ENCODE peak calls at places on chromosomes 2 and 18, in four cellular contexts. One of them, this sample, is unnamed.
A peak's percentile ranks its signal among the peaks of the same experiment; 100 is the strongest.

GRCh38 chr2:229243880-229244560 is 27.1 kb downstream of the PID1 start:
- DNase-seq in stimulated activated CD8-positive, alpha-beta memory T cell treated with anti-CD3 and anti-CD28 coated beads, Interleukin-2, amount 100 ng/mL, for 1 hour: no peak
- DNase-seq in stimulated activated CD4-positive, alpha-beta T cell treated with anti-CD3 and anti-CD28 coated beads, TNF-alpha, amount 100 ng/mL, for 4 hours: no peak
- DNase-seq in right cardiac atrium: no peak
- DNase-seq in this sample: no peak

GRCh38 chr18:489244-490023 is 11.1 kb downstream of the COLEC12 start:
- DNase-seq in stimulated activated CD8-positive, alpha-beta memory T cell treated with anti-CD3 and anti-CD28 coated beads, Interleukin-2, amount 100 ng/mL, for 1 hour: no peak
- DNase-seq in stimulated activated CD4-positive, alpha-beta T cell treated with anti-CD3 and anti-CD28 coated beads, TNF-alpha, amount 100 ng/mL, for 4 hours: no peak
- DNase-seq in right cardiac atrium: no peak
- DNase-seq in this sample: no peak

GRCh38 chr18:42937434-42937833 is 178.1 kb downstream of the RIT2 start:
- DNase-seq in stimulated activated CD8-positive, alpha-beta memory T cell treated with anti-CD3 and anti-CD28 coated beads, Interleukin-2, amount 100 ng/mL, for 1 hour: no peak
- DNase-seq in stimulated activated CD4-positive, alpha-beta T cell treated with anti-CD3 and anti-CD28 coated beads, TNF-alpha, amount 100 ng/mL, for 4 hours: no peak
- DNase-seq in right cardiac atrium: no peak
- DNase-seq in this sample: no peak

GRCh38 chr18:79930020-79930642 is 21.3 kb downstream of the SLC66A2 start:
- DNase-seq in stimulated activated CD8-positive, alpha-beta memory T cell treated with anti-CD3 and anti-CD28 coated beads, Interleukin-2, amount 100 ng/mL, for 1 hour: no peak
- DNase-seq in stimulated activated CD4-positive, alpha-beta T cell treated with anti-CD3 and anti-CD28 coated beads, TNF-alpha, amount 100 ng/mL, for 4 hours: no peak
- DNase-seq in right cardiac atrium: no peak
- DNase-seq in this sample: no peak

GRCh38 chr18:57898506-57899124 is 95.5 kb upstream of the ATP8B1 start:
- DNase-seq in stimulated activated CD8-positive, alpha-beta memory T cell treated with anti-CD3 and anti-CD28 coated beads, Interleukin-2, amount 100 ng/mL, for 1 hour: no peak
- DNase-seq in stimulated activated CD4-positive, alpha-beta T cell treated with anti-CD3 and anti-CD28 coated beads, TNF-alpha, amount 100 ng/mL, for 4 hours: no peak
- DNase-seq in right cardiac atrium: no peak
- DNase-seq in this sample: no peak

GRCh38 chr2:96962567-96963203 is 23.7 kb downstream of the FAM178B start:
- DNase-seq in stimulated activated CD8-positive, alpha-beta memory T cell treated with anti-CD3 and anti-CD28 coated beads, Interleukin-2, amount 100 ng/mL, for 1 hour: peak; percentile 60
- DNase-seq in stimulated activated CD4-positive, alpha-beta T cell treated with anti-CD3 and anti-CD28 coated beads, TNF-alpha, amount 100 ng/mL, for 4 hours: peak; percentile 30
- DNase-seq in right cardiac atrium: no peak
- DNase-seq in this sample: no peak

GRCh38 chr2:6177796-6178195 is 485.6 kb downstream of the SOX11 start:
- DNase-seq in stimulated activated CD8-positive, alpha-beta memory T cell treated with anti-CD3 and anti-CD28 coated beads, Interleukin-2, amount 100 ng/mL, for 1 hour: no peak
- DNase-seq in stimulated activated CD4-positive, alpha-beta T cell treated with anti-CD3 and anti-CD28 coated beads, TNF-alpha, amount 100 ng/mL, for 4 hours: no peak
- DNase-seq in right cardiac atrium: no peak
- DNase-seq in this sample: no peak

GRCh38 chr2:64177315-64177714 is 33.1 kb upstream of the PELI1 start:
- DNase-seq in stimulated activated CD8-positive, alpha-beta memory T cell treated with anti-CD3 and anti-CD28 coated beads, Interleukin-2, amount 100 ng/mL, for 1 hour: no peak
- DNase-seq in stimulated activated CD4-positive, alpha-beta T cell treated with anti-CD3 and anti-CD28 coated beads, TNF-alpha, amount 100 ng/mL, for 4 hours: no peak
- DNase-seq in right cardiac atrium: no peak
- DNase-seq in this sample: no peak

GRCh38 chr2:234254783-234255521 is 204.4 kb downstream of the SPP2 start:
- DNase-seq in stimulated activated CD8-positive, alpha-beta memory T cell treated with anti-CD3 and anti-CD28 coated beads, Interleukin-2, amount 100 ng/mL, for 1 hour: no peak
- DNase-seq in stimulated activated CD4-positive, alpha-beta T cell treated with anti-CD3 and anti-CD28 coated beads, TNF-alpha, amount 100 ng/mL, for 4 hours: no peak
- DNase-seq in right cardiac atrium: no peak
- DNase-seq in this sample: no peak

GRCh38 chr2:151730242-151730975 is 3.9 kb downstream of the NEB start:
- DNase-seq in stimulated activated CD8-positive, alpha-beta memory T cell treated with anti-CD3 and anti-CD28 coated beads, Interleukin-2, amount 100 ng/mL, for 1 hour: no peak
- DNase-seq in stimulated activated CD4-positive, alpha-beta T cell treated with anti-CD3 and anti-CD28 coated beads, TNF-alpha, amount 100 ng/mL, for 4 hours: no peak
- DNase-seq in right cardiac atrium: no peak
- DNase-seq in this sample: no peak

This sample was measured in ascending aorta.